ENCODE peak calls at places on chromosomes 5 and 9, in five cellular contexts. A is NCI-H2171; J is stimulated activated CD8-positive, alpha-beta memory T cell treated with anti-CD3 and anti-CD28 coated beads, Interleukin-7, amount 100 ng/mL, for 24 hours; W is EH; T is ureter. P is an unnamed sample.

GRCh38 chr9:130118841-130119520 is 53.2 kb upstream of the NCS1 start:
- DNase-seq in A (peak; percentile 100), J (no peak), W (peak; percentile 37), T (no peak), P (no peak)

GRCh38 chr9:134593286-134593685 is 48.3 kb upstream of the COL5A1 start:
- DNase-seq in A (no peak), J (no peak), W (no peak), T (no peak), P (no peak)

GRCh38 chr9:117732494-117732893 is 28.3 kb downstream of the TLR4 start:
- DNase-seq in A (no peak), J (no peak), W (no peak), T (no peak), P (no peak)

GRCh38 chr9:25681270-25681669 is 3.0 kb upstream of the TUSC1 start:
- DNase-seq in A (no peak), J (no peak), W (peak; percentile 82), T (no peak), P (no peak)

GRCh38 chr5:67413749-67414148 is 217.2 kb upstream of the CD180 start:
- DNase-seq in A (no peak), J (no peak), W (no peak), T (no peak), P (no peak)

GRCh38 chr5:136084698-136085097 is 47.9 kb upstream of the SMAD5 start:
- DNase-seq in A (no peak), J (no peak), W (no peak), T (peak; percentile 53), P (no peak)

GRCh38 chr9:114607671-114608524 is 3.2 kb upstream of the TMEM268 start:
- DNase-seq in A (no peak), J (no peak), W (no peak), T (no peak), P (peak; percentile 46)

GRCh38 chr5:103031607-103032006 is 88.3 kb downstream of the GIN1 start:
- DNase-seq in A (no peak), J (no peak), W (peak; percentile 19), T (no peak), P (peak; percentile 30)

GRCh38 chr9:83715794-83716193 is 8.0 kb upstream of the UBQLN1 start:
- DNase-seq in A (no peak), J (no peak), W (no peak), T (no peak), P (no peak)

GRCh38 chr5:42621662-42622061 is 135.0 kb upstream of the CCDC152 start:
- DNase-seq in A (no peak), J (no peak), W (no peak), T (no peak), P (no peak)

P was measured in T47D.